ENCODE peak calls at places on chromosomes 4 and X, in six cellular contexts. One of them, this sample, is unnamed.

GRCh38 chr4:177051473-177052060 is 258.1 kb upstream of the NEIL3 start:
- DNase-seq in stimulated activated CD4-positive, alpha-beta T cell treated with anti-CD3 and anti-CD28 coated beads, Interleukin-4, amount 100 ng/mL, for 4 hours: no peak
- DNase-seq in stimulated activated CD8-positive, alpha-beta memory T cell treated with anti-CD3 and anti-CD28 coated beads, Interleukin-7, amount 100 ng/mL, for 1 hour: no peak
- DNase-seq in KG1: no peak
- DNase-seq in HEK293T: peak
- DNase-seq in mammary epithelial cell: peak
- DNase-seq in this sample: no peak

GRCh38 chrX:115392871-115393270 is 103.4 kb downstream of the LUZP4 start:
- DNase-seq in stimulated activated CD4-positive, alpha-beta T cell treated with anti-CD3 and anti-CD28 coated beads, Interleukin-4, amount 100 ng/mL, for 4 hours: no peak
- DNase-seq in stimulated activated CD8-positive, alpha-beta memory T cell treated with anti-CD3 and anti-CD28 coated beads, Interleukin-7, amount 100 ng/mL, for 1 hour: no peak
- DNase-seq in KG1: no peak
- DNase-seq in HEK293T: no peak
- DNase-seq in mammary epithelial cell: no peak
- DNase-seq in this sample: no peak

GRCh38 chrX:1222511-1223252 is 10.2 kb upstream of the CRLF2 start:
- DNase-seq in stimulated activated CD4-positive, alpha-beta T cell treated with anti-CD3 and anti-CD28 coated beads, Interleukin-4, amount 100 ng/mL, for 4 hours: no peak
- DNase-seq in stimulated activated CD8-positive, alpha-beta memory T cell treated with anti-CD3 and anti-CD28 coated beads, Interleukin-7, amount 100 ng/mL, for 1 hour: no peak
- DNase-seq in KG1: no peak
- DNase-seq in HEK293T: no peak
- DNase-seq in mammary epithelial cell: peak
- DNase-seq in this sample: no peak

GRCh38 chrX:75210602-75211001 is 54.5 kb upstream of the ABCB7 start:
- DNase-seq in stimulated activated CD4-positive, alpha-beta T cell treated with anti-CD3 and anti-CD28 coated beads, Interleukin-4, amount 100 ng/mL, for 4 hours: no peak
- DNase-seq in stimulated activated CD8-positive, alpha-beta memory T cell treated with anti-CD3 and anti-CD28 coated beads, Interleukin-7, amount 100 ng/mL, for 1 hour: no peak
- DNase-seq in KG1: no peak
- DNase-seq in HEK293T: no peak
- DNase-seq in mammary epithelial cell: no peak
- DNase-seq in this sample: no peak

GRCh38 chr4:28760003-28760402 is 1899.4 kb downstream of the STIM2 start:
- DNase-seq in stimulated activated CD4-positive, alpha-beta T cell treated with anti-CD3 and anti-CD28 coated beads, Interleukin-4, amount 100 ng/mL, for 4 hours: no peak
- DNase-seq in stimulated activated CD8-positive, alpha-beta memory T cell treated with anti-CD3 and anti-CD28 coated beads, Interleukin-7, amount 100 ng/mL, for 1 hour: no peak
- DNase-seq in KG1: no peak
- DNase-seq in HEK293T: no peak
- DNase-seq in mammary epithelial cell: no peak
- DNase-seq in this sample: no peak

GRCh38 chr4:98470366-98470765 is 188.0 kb downstream of the TSPAN5 start:
- DNase-seq in stimulated activated CD4-positive, alpha-beta T cell treated with anti-CD3 and anti-CD28 coated beads, Interleukin-4, amount 100 ng/mL, for 4 hours: no peak
- DNase-seq in stimulated activated CD8-positive, alpha-beta memory T cell treated with anti-CD3 and anti-CD28 coated beads, Interleukin-7, amount 100 ng/mL, for 1 hour: no peak
- DNase-seq in KG1: no peak
- DNase-seq in HEK293T: no peak
- DNase-seq in mammary epithelial cell: no peak
- DNase-seq in this sample: no peak

GRCh38 chr4:118989098-118990080 is 100.7 kb downstream of the SYNPO2 start:
- DNase-seq in stimulated activated CD4-positive, alpha-beta T cell treated with anti-CD3 and anti-CD28 coated beads, Interleukin-4, amount 100 ng/mL, for 4 hours: no peak
- DNase-seq in stimulated activated CD8-positive, alpha-beta memory T cell treated with anti-CD3 and anti-CD28 coated beads, Interleukin-7, amount 100 ng/mL, for 1 hour: no peak
- DNase-seq in KG1: no peak
- DNase-seq in HEK293T: no peak
- DNase-seq in mammary epithelial cell: peak
- DNase-seq in this sample: no peak

GRCh38 chr4:82851902-82852750 is 38.8 kb downstream of the SEC31A start:
- DNase-seq in stimulated activated CD4-positive, alpha-beta T cell treated with anti-CD3 and anti-CD28 coated beads, Interleukin-4, amount 100 ng/mL, for 4 hours: no peak
- DNase-seq in stimulated activated CD8-positive, alpha-beta memory T cell treated with anti-CD3 and anti-CD28 coated beads, Interleukin-7, amount 100 ng/mL, for 1 hour: no peak
- DNase-seq in KG1: no peak
- DNase-seq in HEK293T: peak
- DNase-seq in mammary epithelial cell: no peak
- DNase-seq in this sample: no peak

GRCh38 chr4:110119880-110120279 is 78.5 kb downstream of the ELOVL6 start:
- DNase-seq in stimulated activated CD4-positive, alpha-beta T cell treated with anti-CD3 and anti-CD28 coated beads, Interleukin-4, amount 100 ng/mL, for 4 hours: no peak
- DNase-seq in stimulated activated CD8-positive, alpha-beta memory T cell treated with anti-CD3 and anti-CD28 coated beads, Interleukin-7, amount 100 ng/mL, for 1 hour: no peak
- DNase-seq in KG1: no peak
- DNase-seq in HEK293T: no peak
- DNase-seq in mammary epithelial cell: peak
- DNase-seq in this sample: no peak

GRCh38 chr4:68378226-68378625 is 28.3 kb upstream of the YTHDC1 start:
- DNase-seq in stimulated activated CD4-positive, alpha-beta T cell treated with anti-CD3 and anti-CD28 coated beads, Interleukin-4, amount 100 ng/mL, for 4 hours: no peak
- DNase-seq in stimulated activated CD8-positive, alpha-beta memory T cell treated with anti-CD3 and anti-CD28 coated beads, Interleukin-7, amount 100 ng/mL, for 1 hour: no peak
- DNase-seq in KG1: no peak
- DNase-seq in HEK293T: no peak
- DNase-seq in mammary epithelial cell: no peak
- DNase-seq in this sample: no peak

GRCh38 chr4:140308366-140309123 is 64.9 kb upstream of the SCOC start:
- DNase-seq in stimulated activated CD4-positive, alpha-beta T cell treated with anti-CD3 and anti-CD28 coated beads, Interleukin-4, amount 100 ng/mL, for 4 hours: no peak
- DNase-seq in stimulated activated CD8-positive, alpha-beta memory T cell treated with anti-CD3 and anti-CD28 coated beads, Interleukin-7, amount 100 ng/mL, for 1 hour: no peak
- DNase-seq in KG1: no peak
- DNase-seq in HEK293T: no peak
- DNase-seq in mammary epithelial cell: peak
- DNase-seq in this sample: no peak

GRCh38 chr4:112214397-112215264 is 17.0 kb upstream of the AP1AR start:
- DNase-seq in stimulated activated CD4-positive, alpha-beta T cell treated with anti-CD3 and anti-CD28 coated beads, Interleukin-4, amount 100 ng/mL, for 4 hours: no peak
- DNase-seq in stimulated activated CD8-positive, alpha-beta memory T cell treated with anti-CD3 and anti-CD28 coated beads, Interleukin-7, amount 100 ng/mL, for 1 hour: no peak
- DNase-seq in KG1: no peak
- DNase-seq in HEK293T: peak
- DNase-seq in mammary epithelial cell: peak
- DNase-seq in this sample: no peak

GRCh38 chr4:36467670-36468069 is 186.3 kb downstream of the DTHD1 start:
- DNase-seq in stimulated activated CD4-positive, alpha-beta T cell treated with anti-CD3 and anti-CD28 coated beads, Interleukin-4, amount 100 ng/mL, for 4 hours: no peak
- DNase-seq in stimulated activated CD8-positive, alpha-beta memory T cell treated with anti-CD3 and anti-CD28 coated beads, Interleukin-7, amount 100 ng/mL, for 1 hour: no peak
- DNase-seq in KG1: no peak
- DNase-seq in HEK293T: no peak
- DNase-seq in mammary epithelial cell: no peak
- DNase-seq in this sample: no peak

GRCh38 chrX:78831523-78831922 is 84.0 kb downstream of the LPAR4 start:
- DNase-seq in stimulated activated CD4-positive, alpha-beta T cell treated with anti-CD3 and anti-CD28 coated beads, Interleukin-4, amount 100 ng/mL, for 4 hours: no peak
- DNase-seq in stimulated activated CD8-positive, alpha-beta memory T cell treated with anti-CD3 and anti-CD28 coated beads, Interleukin-7, amount 100 ng/mL, for 1 hour: no peak
- DNase-seq in KG1: no peak
- DNase-seq in HEK293T: no peak
- DNase-seq in mammary epithelial cell: no peak
- DNase-seq in this sample: no peak

GRCh38 chr4:110062166-110062565 is 136.2 kb downstream of the ELOVL6 start:
- DNase-seq in stimulated activated CD4-positive, alpha-beta T cell treated with anti-CD3 and anti-CD28 coated beads, Interleukin-4, amount 100 ng/mL, for 4 hours: no peak
- DNase-seq in stimulated activated CD8-positive, alpha-beta memory T cell treated with anti-CD3 and anti-CD28 coated beads, Interleukin-7, amount 100 ng/mL, for 1 hour: no peak
- DNase-seq in KG1: no peak
- DNase-seq in HEK293T: no peak
- DNase-seq in mammary epithelial cell: no peak
- DNase-seq in this sample: no peak

GRCh38 chr4:95038791-95039190 is 281.0 kb downstream of the BMPR1B start:
- DNase-seq in stimulated activated CD4-positive, alpha-beta T cell treated with anti-CD3 and anti-CD28 coated beads, Interleukin-4, amount 100 ng/mL, for 4 hours: no peak
- DNase-seq in stimulated activated CD8-positive, alpha-beta memory T cell treated with anti-CD3 and anti-CD28 coated beads, Interleukin-7, amount 100 ng/mL, for 1 hour: no peak
- DNase-seq in KG1: no peak
- DNase-seq in HEK293T: no peak
- DNase-seq in mammary epithelial cell: no peak
- DNase-seq in this sample: no peak

GRCh38 chr4:149796381-149796780 is 19.3 kb downstream of the IQCM start:
- DNase-seq in stimulated activated CD4-positive, alpha-beta T cell treated with anti-CD3 and anti-CD28 coated beads, Interleukin-4, amount 100 ng/mL, for 4 hours: no peak
- DNase-seq in stimulated activated CD8-positive, alpha-beta memory T cell treated with anti-CD3 and anti-CD28 coated beads, Interleukin-7, amount 100 ng/mL, for 1 hour: no peak
- DNase-seq in KG1: no peak
- DNase-seq in HEK293T: no peak
- DNase-seq in mammary epithelial cell: peak
- DNase-seq in this sample: no peak

GRCh38 chrX:39577976-39578962 is 519.5 kb downstream of the BCOR start:
- DNase-seq in stimulated activated CD4-positive, alpha-beta T cell treated with anti-CD3 and anti-CD28 coated beads, Interleukin-4, amount 100 ng/mL, for 4 hours: peak
- DNase-seq in stimulated activated CD8-positive, alpha-beta memory T cell treated with anti-CD3 and anti-CD28 coated beads, Interleukin-7, amount 100 ng/mL, for 1 hour: no peak
- DNase-seq in KG1: no peak
- DNase-seq in HEK293T: no peak
- DNase-seq in mammary epithelial cell: no peak
- DNase-seq in this sample: no peak